ENCODE peak calls at places on chromosomes 3 and 15, in eight cellular contexts. F is endothelial cell, Z is RWPE1, N is uterus, S is AG10803, U is psoas muscle, C is left ventricle myocardium inferior, G is lower lobe of right lung. I is an unnamed sample.

GRCh38 chr3:165874663-165875489 is 37.7 kb upstream of the BCHE start:
- DNase-seq in F (no peak), Z (no peak), N (no peak), S (no peak), U (no peak), C (no peak), G (no peak), I (no peak)

GRCh38 chr3:142315083-142315482 is 89.7 kb upstream of the GK5 start:
- DNase-seq in F (no peak), Z (no peak), N (no peak), S (peak), U (no peak), C (no peak), G (no peak), I (no peak)

GRCh38 chr15:81813215-81813614 is 232.6 kb downstream of the MEX3B start:
- DNase-seq in F (no peak), Z (peak), N (no peak), S (no peak), U (no peak), C (no peak), G (no peak), I (no peak)

GRCh38 chr3:172132721-172133311 is 93.4 kb downstream of the FNDC3B start:
- DNase-seq in F (no peak), Z (no peak), N (no peak), S (no peak), U (no peak), C (no peak), G (no peak), I (no peak)

GRCh38 chr3:185935465-185936263 is 2.1 kb downstream of the TRA2B start:
- DNase-seq in F (no peak), Z (no peak), N (no peak), S (peak), U (no peak), C (no peak), G (no peak), I (no peak)

GRCh38 chr3:107657971-107658370 is 135.2 kb downstream of the BBX start:
- DNase-seq in F (no peak), Z (no peak), N (no peak), S (peak), U (no peak), C (no peak), G (no peak), I (no peak)

GRCh38 chr3:126267169-126267975 is 87.0 kb upstream of the ALDH1L1 start:
- DNase-seq in F (peak), Z (peak), N (peak), S (peak), U (peak), C (peak), G (peak), I (peak)

GRCh38 chr15:71329041-71329440 is 213.8 kb downstream of the THSD4 start:
- DNase-seq in F (peak), Z (no peak), N (peak), S (no peak), U (no peak), C (no peak), G (no peak), I (peak)

GRCh38 chr3:22988566-22988965 is 214.6 kb upstream of the UBE2E2 start:
- DNase-seq in F (no peak), Z (no peak), N (no peak), S (no peak), U (peak), C (peak), G (peak), I (no peak)

GRCh38 chr3:42681361-42682038 is 3.8 kb upstream of the KLHL40 start:
- DNase-seq in F (no peak), Z (no peak), N (no peak), S (no peak), U (no peak), C (no peak), G (no peak), I (no peak)

GRCh38 chr15:61051570-61052031 is 177.5 kb downstream of the RORA start:
- DNase-seq in F (peak), Z (peak), N (peak), S (peak), U (peak), C (peak), G (no peak), I (no peak)

GRCh38 chr3:66501483-66502266 is 853 bp upstream of the LRIG1 start:
- DNase-seq in F (no peak), Z (no peak), N (no peak), S (no peak), U (no peak), C (no peak), G (no peak), I (no peak)

GRCh38 chr15:78565097-78565950 is at the start of gene CHRNA5:
- DNase-seq in F (peak), Z (peak), N (peak), S (peak), U (peak), C (peak), G (peak), I (peak)

GRCh38 chr3:146133436-146133835 is 27.5 kb downstream of the PLOD2 start:
- DNase-seq in F (no peak), Z (no peak), N (no peak), S (no peak), U (no peak), C (no peak), G (no peak), I (no peak)

GRCh38 chr15:56245871-56246814 is 2.5 kb upstream of the RFX7 start:
- DNase-seq in F (peak), Z (peak), N (peak), S (peak), U (peak), C (peak), G (peak), I (peak)

GRCh38 chr15:40477703-40478269 is 7.0 kb downstream of the CHST14 start:
- DNase-seq in F (no peak), Z (no peak), N (no peak), S (no peak), U (no peak), C (no peak), G (no peak), I (no peak)

GRCh38 chr3:84893211-84893610 is 65.6 kb upstream of the CADM2 start:
- DNase-seq in F (no peak), Z (no peak), N (no peak), S (no peak), U (no peak), C (no peak), G (no peak), I (no peak)

GRCh38 chr3:172280406-172281051 is 167.7 kb downstream of the GHSR start:
- DNase-seq in F (no peak), Z (peak), N (no peak), S (peak), U (no peak), C (no peak), G (no peak), I (no peak)

GRCh38 chr3:43432462-43432861 is 146.1 kb downstream of the SNRK start:
- DNase-seq in F (no peak), Z (no peak), N (no peak), S (no peak), U (no peak), C (no peak), G (no peak), I (no peak)

GRCh38 chr3:141377377-141377776 is 9.1 kb downstream of the ZBTB38 start:
- DNase-seq in F (no peak), Z (no peak), N (no peak), S (no peak), U (no peak), C (no peak), G (no peak), I (no peak)

GRCh38 chr3:135100349-135100741 is 305.3 kb downstream of the EPHB1 start:
- DNase-seq in F (no peak), Z (no peak), N (no peak), S (no peak), U (no peak), C (no peak), G (no peak), I (no peak)

GRCh38 chr3:42683875-42684593 is 1.3 kb upstream of the KLHL40 start:
- DNase-seq in F (no peak), Z (peak), N (peak), S (peak), U (peak), C (peak), G (peak), I (peak)

GRCh38 chr15:20346082-20346805 is 195.4 kb downstream of the GOLGA6L6 start:
- DNase-seq in F (no peak), Z (no peak), N (no peak), S (no peak), U (peak), C (no peak), G (no peak), I (peak)

GRCh38 chr15:23642413-23643044 is 5.1 kb downstream of the MAGEL2 start:
- DNase-seq in F (peak), Z (peak), N (peak), S (peak), U (peak), C (peak), G (peak), I (peak)

GRCh38 chr15:68880382-68880781 is 49.9 kb upstream of the SPESP1 start:
- DNase-seq in F (no peak), Z (no peak), N (no peak), S (no peak), U (no peak), C (no peak), G (no peak), I (no peak)

GRCh38 chr15:89551502-89551901 is 23.8 kb upstream of the TICRR start:
- DNase-seq in F (no peak), Z (no peak), N (no peak), S (no peak), U (no peak), C (no peak), G (no peak), I (no peak)

GRCh38 chr15:80953953-80954778 is 35.5 kb downstream of the MESD start:
- DNase-seq in F (no peak), Z (peak), N (no peak), S (peak), U (no peak), C (no peak), G (no peak), I (no peak)

GRCh38 chr3:100032262-100032661 is 82.0 kb downstream of the FILIP1L start:
- DNase-seq in F (no peak), Z (no peak), N (no peak), S (peak), U (no peak), C (no peak), G (no peak), I (no peak)

GRCh38 chr3:133437391-133438093 is 37.7 kb downstream of the BFSP2 start:
- DNase-seq in F (no peak), Z (no peak), N (peak), S (peak), U (no peak), C (no peak), G (no peak), I (no peak)

GRCh38 chr15:67383903-67384302 is 129.3 kb downstream of the IQCH start:
- DNase-seq in F (no peak), Z (no peak), N (no peak), S (peak), U (no peak), C (no peak), G (no peak), I (no peak)

GRCh38 chr3:143209715-143210059 is 90.1 kb downstream of the CHST2 start:
- DNase-seq in F (no peak), Z (no peak), N (no peak), S (no peak), U (no peak), C (no peak), G (no peak), I (no peak)

GRCh38 chr15:38647683-38648082 is 83.1 kb upstream of the RASGRP1 start:
- DNase-seq in F (no peak), Z (peak), N (no peak), S (peak), U (no peak), C (no peak), G (no peak), I (no peak)
- TF ChIP-seq CTCF in F (no peak), Z (peak), N (no peak), S (peak), U (no peak), C (peak), G (peak), I (peak)

DNA sequence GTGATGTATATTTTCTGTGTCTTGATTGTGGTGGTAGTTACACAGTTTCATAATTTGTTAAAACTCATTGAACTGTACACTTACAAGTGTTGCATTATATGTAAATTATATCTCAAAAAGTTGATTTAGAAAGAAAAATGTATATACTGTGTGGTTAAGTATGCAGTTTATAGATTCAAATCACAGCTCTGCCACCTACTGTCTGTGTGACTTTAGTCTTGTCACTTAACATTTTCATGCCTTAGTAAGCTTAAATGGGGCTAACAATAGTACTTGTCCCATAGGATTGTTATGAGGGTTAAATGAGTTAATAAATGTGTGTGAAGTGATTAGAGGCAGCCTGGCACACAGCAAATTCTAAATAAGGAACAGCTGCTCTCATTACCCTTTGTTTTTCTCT is 120.9 kb upstream of the P2RY1 start:
- DNase-seq in F (no peak), Z (no peak), N (no peak), S (no peak), U (no peak), C (no peak), G (no peak), I (no peak)
- TF ChIP-seq CTCF in F (no peak), Z (no peak), N (no peak), S (no peak), U (no peak), C (no peak), G (no peak), I (no peak)

DNA sequence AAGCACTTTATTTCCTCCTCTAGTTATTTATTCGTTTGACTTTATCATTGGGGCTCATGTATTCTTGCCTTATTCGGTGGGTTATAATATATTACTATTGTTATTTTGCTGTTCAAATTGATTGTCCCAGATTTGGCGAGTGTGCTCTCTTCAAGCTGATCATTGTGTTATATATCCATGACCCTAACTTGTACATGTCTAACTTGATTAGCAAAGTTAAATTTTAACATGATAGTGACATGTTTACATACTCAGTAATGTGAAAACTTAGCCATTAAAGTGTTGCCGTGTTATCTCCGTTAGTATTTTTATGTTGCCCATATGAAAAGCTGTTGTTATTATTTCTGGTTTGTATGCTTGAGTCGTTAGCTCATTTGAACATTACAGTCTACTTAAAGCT is 327.9 kb downstream of the PTPRG start:
- DNase-seq in F (no peak), Z (no peak), N (no peak), S (no peak), U (no peak), C (no peak), G (no peak), I (no peak)
- TF ChIP-seq CTCF in F (no peak), Z (no peak), N (no peak), S (no peak), U (no peak), C (no peak), G (no peak), I (no peak)

GRCh38 chr15:58726867-58727266 is 22.6 kb downstream of the ADAM10 start:
- DNase-seq in F (no peak), Z (no peak), N (no peak), S (no peak), U (no peak), C (no peak), G (no peak), I (no peak)
- TF ChIP-seq CTCF in F (no peak), Z (no peak), N (no peak), S (no peak), U (no peak), C (no peak), G (no peak), I (no peak)

DNA sequence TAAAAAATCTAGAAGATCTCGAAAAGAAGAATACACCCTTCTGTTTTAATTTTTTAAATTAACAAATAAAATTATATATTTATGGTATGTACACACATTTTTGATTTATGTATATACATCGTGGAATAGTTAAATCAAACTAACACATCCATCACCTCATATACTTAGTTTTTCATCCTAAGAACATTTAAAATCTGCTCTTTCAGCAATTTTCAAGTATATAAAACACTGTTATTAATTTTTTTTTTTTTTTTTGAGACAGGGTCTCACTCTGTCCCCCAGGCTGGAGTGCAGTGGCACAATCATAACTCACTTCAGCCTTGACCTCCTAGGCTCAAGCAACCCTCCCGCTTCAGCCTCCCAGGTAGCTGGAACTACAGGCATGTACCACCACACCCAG is 32.8 kb upstream of the ACAP2 start:
- DNase-seq in F (no peak), Z (no peak), N (no peak), S (no peak), U (no peak), C (no peak), G (no peak), I (no peak)
- TF ChIP-seq CTCF in F (no peak), Z (no peak), N (no peak), S (no peak), U (no peak), C (no peak), G (no peak), I (no peak)

GRCh38 chr15:44712108-44713005 is 1.0 kb downstream of the B2M start:
- DNase-seq in F (no peak), Z (peak), N (peak), S (peak), U (peak), C (peak), G (peak), I (peak)

GRCh38 chr15:44711089-44711355 is at the start of gene PATL2:
- DNase-seq in F (no peak), Z (no peak), N (no peak), S (no peak), U (no peak), C (no peak), G (no peak), I (no peak)

GRCh38 chr15:44711356-44712107 is at the start of gene B2M:
- DNase-seq in F (peak), Z (peak), N (peak), S (peak), U (peak), C (peak), G (peak), I (peak)

GRCh38 chr15:44715142-44715796 is 4.0 kb downstream of the B2M start:
- DNase-seq in F (no peak), Z (no peak), N (no peak), S (no peak), U (no peak), C (no peak), G (no peak), I (no peak)

GRCh38 chr15:44713006-44713966 is 2.0 kb downstream of the B2M start:
- DNase-seq in F (no peak), Z (no peak), N (no peak), S (peak), U (no peak), C (no peak), G (no peak), I (no peak)
- TF ChIP-seq CTCF in F (no peak), Z (peak), N (no peak), S (peak), U (peak), C (peak), G (peak), I (peak)

I was measured in heart left ventricle.